ENCODE peak calls at places on chromosomes 5 and 9, in six cellular contexts. X is A673, M is adipocyte, Z is mammary epithelial cell, P is GM23248, O is body of pancreas. H is an unnamed sample.
A peak's percentile ranks its signal among the peaks of the same experiment; 100 is the strongest.

GRCh38 chr5:178121450-178122276 is 8.3 kb downstream of the N4BP3 start:
- DNase-seq in X (no peak), M (no peak), Z (no peak), P (peak; percentile 57), O (no peak), H (no peak)

GRCh38 chr5:150541895-150542294 is 34.0 kb downstream of the NDST1 start:
- DNase-seq in X (no peak), M (no peak), Z (peak; percentile 91), P (peak; percentile 56), O (no peak), H (peak; percentile 96)

GRCh38 chr5:32711693-32712462 is 757 bp downstream of the NPR3 start:
- DNase-seq in X (no peak), M (peak; percentile 69), Z (peak; percentile 32), P (peak; percentile 85), O (peak; percentile 22), H (no peak)

GRCh38 chr5:22480305-22480704 is 372.8 kb downstream of the CDH12 start:
- DNase-seq in X (no peak), M (no peak), Z (no peak), P (no peak), O (no peak), H (no peak)

GRCh38 chr9:16268037-16269010 is 602.1 kb downstream of the BNC2 start:
- DNase-seq in X (no peak), M (peak; percentile 57), Z (no peak), P (peak; percentile 60), O (no peak), H (no peak)

GRCh38 chr5:35803221-35803651 is 53.5 kb upstream of the IL7R start:
- DNase-seq in X (peak; percentile 78), M (peak; percentile 73), Z (no peak), P (peak; percentile 87), O (peak; percentile 21), H (no peak)

GRCh38 chr5:142874537-142874936 is 104.4 kb downstream of the ARHGAP26 start:
- DNase-seq in X (peak; percentile 35), M (peak; percentile 35), Z (peak; percentile 72), P (no peak), O (peak; percentile 97), H (peak; percentile 99)

GRCh38 chr9:17219261-17219660 is 84.4 kb downstream of the CNTLN start:
- DNase-seq in X (no peak), M (peak; percentile 25), Z (no peak), P (peak; percentile 27), O (no peak), H (no peak)

GRCh38 chr5:5221731-5222130 is 81.6 kb downstream of the ADAMTS16 start:
- DNase-seq in X (peak; percentile 7), M (no peak), Z (no peak), P (peak; percentile 74), O (no peak), H (no peak)

GRCh38 chr5:112548246-112548982 is 129.3 kb upstream of the EPB41L4A start:
- DNase-seq in X (no peak), M (peak; percentile 71), Z (peak; percentile 39), P (peak; percentile 79), O (no peak), H (no peak)

GRCh38 chr5:132821791-132822190 is 8.7 kb downstream of the SHROOM1 start:
- DNase-seq in X (no peak), M (peak; percentile 23), Z (no peak), P (peak; percentile 59), O (no peak), H (no peak)

GRCh38 chr5:142540774-142541466 is 145.0 kb downstream of the FGF1 start:
- DNase-seq in X (peak; percentile 94), M (peak; percentile 85), Z (no peak), P (peak; percentile 79), O (peak; percentile 24), H (no peak)

GRCh38 chr9:96217358-96217755 is 84.6 kb downstream of the HSD17B3 start:
- DNase-seq in X (no peak), M (no peak), Z (no peak), P (no peak), O (peak; percentile 17), H (peak; percentile 7)

GRCh38 chr5:115168829-115169391 is 798 bp downstream of the TRIM36 start:
- DNase-seq in X (peak; percentile 19), M (peak; percentile 10), Z (peak; percentile 8), P (peak; percentile 21), O (no peak), H (no peak)

GRCh38 chr5:140084466-140084865 is 29.4 kb upstream of the PURA start:
- DNase-seq in X (no peak), M (no peak), Z (no peak), P (peak; percentile 1), O (peak; percentile 56), H (no peak)

GRCh38 chr5:150574818-150575537 is 65.5 kb upstream of the SYNPO start:
- DNase-seq in X (no peak), M (no peak), Z (no peak), P (no peak), O (no peak), H (no peak)

GRCh38 chr5:143442398-143442797 is 38.9 kb upstream of the NR3C1 start:
- DNase-seq in X (no peak), M (peak; percentile 51), Z (no peak), P (peak; percentile 81), O (no peak), H (no peak)

GRCh38 chr5:159132429-159133040 is 32.8 kb upstream of the EBF1 start:
- DNase-seq in X (no peak), M (no peak), Z (no peak), P (peak; percentile 10), O (no peak), H (no peak)
- H3K36me3 ChIP-seq in X (no peaks in the 10 kb centered on the region), M (no peaks in the 10 kb centered on the region), Z (no peaks in the 10 kb centered on the region), P (no peaks in the 10 kb centered on the region), O (no peaks in the 10 kb centered on the region), H (no peaks in the 10 kb centered on the region)

GRCh38 chr9:113532809-113533190 is 69.3 kb downstream of the RGS3 start:
- DNase-seq in X (no peak), M (no peak), Z (no peak), P (no peak), O (no peak), H (no peak)

GRCh38 chr9:113530942-113531341 is 67.4 kb downstream of the RGS3 start:
- DNase-seq in X (no peak), M (no peak), Z (no peak), P (no peak), O (no peak), H (no peak)

GRCh38 chr9:113533335-113534225 is 70.1 kb downstream of the RGS3 start:
- DNase-seq in X (no peak), M (peak; percentile 28), Z (no peak), P (no peak), O (no peak), H (no peak)

GRCh38 chr9:113530022-113530635 is 66.6 kb downstream of the RGS3 start:
- DNase-seq in X (no peak), M (no peak), Z (no peak), P (no peak), O (no peak), H (no peak)

DNA sequence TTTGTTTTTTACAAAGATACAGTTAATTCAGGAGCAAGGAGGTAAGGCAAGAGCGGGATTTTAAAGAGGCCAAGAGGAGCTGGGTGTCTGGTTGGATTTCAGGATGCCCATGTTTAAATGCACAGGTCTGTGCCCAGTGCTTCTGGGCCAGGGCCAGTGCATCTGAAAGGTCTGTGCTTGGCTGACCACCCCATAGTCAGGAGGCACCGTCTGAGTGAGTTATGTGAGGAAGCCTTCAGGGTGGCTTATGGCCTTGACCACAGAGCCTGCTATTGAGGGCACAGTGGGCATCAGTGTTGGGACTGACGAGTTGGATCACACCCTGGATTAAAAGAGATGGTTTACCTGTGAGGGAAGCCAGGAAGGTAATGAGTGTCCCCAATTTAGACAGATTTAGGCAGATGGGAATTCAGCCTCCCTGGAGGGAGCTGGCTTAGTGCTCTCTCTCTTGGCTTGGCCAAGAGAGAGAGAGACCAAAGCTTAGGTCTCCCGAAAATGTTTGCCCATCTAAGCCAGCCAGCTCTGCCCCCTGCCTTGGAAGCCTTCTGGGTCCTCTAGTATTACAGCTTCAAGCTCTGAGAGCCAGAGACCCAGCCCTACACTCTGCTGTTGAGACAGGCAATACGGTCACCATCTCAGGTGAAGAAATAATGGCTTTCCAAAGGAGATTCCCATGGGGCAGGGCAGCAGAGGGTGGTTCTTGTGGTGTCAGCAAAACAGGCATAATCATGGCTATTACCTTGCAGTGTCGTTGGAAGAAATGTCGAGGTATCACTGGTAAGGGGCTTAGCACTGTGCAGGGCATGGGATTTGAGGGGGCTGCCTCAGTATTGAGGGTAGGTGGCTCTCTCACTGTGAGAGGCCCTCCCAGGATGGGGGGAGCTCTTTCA is 68.6 kb downstream of the RGS3 start:
- DNase-seq in X (no peak), M (no peak), Z (no peak), P (no peak), O (no peak), H (no peak)
- H3K36me3 ChIP-seq in X (no peaks in the 10 kb centered on the region), M (no peaks in the 10 kb centered on the region), Z (no peaks in the 10 kb centered on the region), P (no peaks in the 10 kb centered on the region), O (no peaks in the 10 kb centered on the region), H (peaks cover 6% of the 10 kb centered on the region)

GRCh38 chr5:175520321-175520720 is 42.0 kb downstream of the SFXN1 start:
- DNase-seq in X (no peak), M (no peak), Z (no peak), P (no peak), O (no peak), H (no peak)

GRCh38 chr5:175513726-175514125 is 35.4 kb downstream of the SFXN1 start:
- DNase-seq in X (no peak), M (no peak), Z (no peak), P (no peak), O (no peak), H (no peak)

GRCh38 chr5:175517824-175518450 is 39.6 kb downstream of the SFXN1 start:
- DNase-seq in X (no peak), M (peak; percentile 48), Z (peak; percentile 73), P (peak; percentile 87), O (no peak), H (no peak)

GRCh38 chr5:175519006-175519405 is 40.6 kb downstream of the SFXN1 start:
- DNase-seq in X (no peak), M (no peak), Z (no peak), P (no peak), O (no peak), H (no peak)

GRCh38 chr5:175516933-175517823 is 38.8 kb downstream of the SFXN1 start:
- DNase-seq in X (no peak), M (no peak), Z (no peak), P (no peak), O (no peak), H (no peak)
- H3K36me3 ChIP-seq in X (peaks cover 60% of the 10 kb centered on the region), M (peaks cover 93% of the 10 kb centered on the region), Z (peaks cover 49% of the 10 kb centered on the region), P (peaks cover 40% of the 10 kb centered on the region), O (peaks cover 13% of the 10 kb centered on the region), H (peaks cover 29% of the 10 kb centered on the region)

DNA sequence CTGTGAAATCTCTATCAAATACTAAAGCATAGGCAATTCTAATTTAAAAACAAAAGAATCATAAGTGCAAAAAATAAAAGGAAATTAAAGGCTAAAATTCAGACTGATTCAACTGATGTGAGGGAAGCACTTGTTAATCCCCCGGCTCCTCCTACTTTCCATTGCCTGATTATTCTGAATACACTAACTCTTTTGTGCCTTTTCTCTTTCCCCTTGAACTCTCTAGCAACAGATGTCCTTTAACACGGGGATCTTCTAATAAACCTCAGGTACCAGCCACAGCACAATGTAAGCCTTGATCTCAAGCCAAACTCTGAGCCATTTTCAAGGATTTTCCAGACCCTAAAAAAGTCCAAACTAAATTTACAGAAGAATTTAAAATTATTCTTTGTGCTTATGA is 61.5 kb downstream of the KCNV2 start:
- DNase-seq in X (no peak), M (no peak), Z (no peak), P (no peak), O (no peak), H (no peak)
- H3K36me3 ChIP-seq in X (peaks cover 26% of the 10 kb centered on the region), M (peaks cover 74% of the 10 kb centered on the region), Z (peaks cover 9% of the 10 kb centered on the region), P (peaks cover 62% of the 10 kb centered on the region), O (peaks cover 4% of the 10 kb centered on the region), H (peaks cover 5% of the 10 kb centered on the region)